ENCODE peak calls at places on chromosomes 16 and 17, in five cellular contexts. L is neural crest cell, A is cardiac muscle cell, X is GM19239, Y is NCI-H1105 treated with DMSO at 0.1 percent for 48 hours. S is an unnamed sample.

GRCh38 chr17:80948091-80948960 is 43.3 kb upstream of the CHMP6 start:
- DNase-seq in X (no peak), Y (no peak), L (no peak), A (no peak), S (no peak)

GRCh38 chr16:68363847-68364600 is 53.2 kb downstream of the PRMT7 start:
- DNase-seq in X (no peak), Y (no peak), L (no peak), A (peak), S (no peak)

GRCh38 chr17:44967026-44967906 is 837 bp downstream of the C1QL1 start:
- DNase-seq in Y (no peak), X (no peak), L (no peak), A (no peak), S (no peak)

GRCh38 chr16:4388275-4389021 is 16.8 kb downstream of the VASN start:
- DNase-seq in X (no peak), A (no peak), Y (no peak), L (no peak), S (no peak)

GRCh38 chr17:59353106-59353854 is 21.8 kb downstream of the YPEL2 start:
- DNase-seq in Y (no peak), X (no peak), L (no peak), A (no peak), S (no peak)

GRCh38 chr17:47719411-47720152 is 13.5 kb upstream of the TBX21 start:
- DNase-seq in Y (no peak), A (peak), X (no peak), L (no peak), S (no peak)

GRCh38 chr17:18219016-18219415 is 6.4 kb upstream of the LLGL1 start:
- DNase-seq in X (no peak), Y (no peak), A (peak), L (no peak), S (no peak)

GRCh38 chr17:73297934-73298861 is 13.6 kb downstream of the CDC42EP4 start:
- DNase-seq in X (no peak), A (no peak), Y (no peak), L (no peak), S (no peak)

GRCh38 chr16:89170346-89171215 is 967 bp upstream of the CDH15 start:
- DNase-seq in Y (peak), X (no peak), L (no peak), A (no peak), S (no peak)

GRCh38 chr16:86995456-86995855 is 321.7 kb downstream of the C16orf95 start:
- DNase-seq in A (no peak), X (no peak), L (no peak), Y (no peak), S (no peak)

GRCh38 chr17:83129676-83130075 is 50.3 kb downstream of the METRNL start:
- DNase-seq in X (no peak), Y (no peak), A (no peak), L (no peak), S (no peak)

GRCh38 chr17:77455878-77456234 is 315.1 kb downstream of the SEC14L1 start:
- DNase-seq in L (no peak), Y (no peak), X (no peak), A (no peak), S (no peak)

GRCh38 chr17:40886090-40886489 is 1.0 kb upstream of the KRT20 start:
- DNase-seq in L (no peak), A (peak), X (no peak), Y (no peak), S (no peak)

GRCh38 chr16:67897231-67897630 is 4.2 kb downstream of the PSKH1 start:
- DNase-seq in X (no peak), A (peak), L (no peak), Y (no peak), S (no peak)

GRCh38 chr17:74280093-74280513 is 6.1 kb downstream of the DNAI2 start:
- DNase-seq in L (no peak), A (no peak), Y (no peak), X (peak), S (peak)